ENCODE peak calls at places on chromosomes 4 and X, in seven cellular contexts. A, G, Z, R, M, V and J are unnamed samples.

GRCh38 chr4:76023381-76023780 is at the start of gene CXCL10:
- DNase-seq in A (no peak), V (no peak), G (peak), Z (no peak), R (no peak), M (no peak), J (peak)

GRCh38 chr4:15776871-15777648 is 1.1 kb upstream of the CD38 start:
- DNase-seq in M (no peak), G (no peak), V (no peak), A (no peak), Z (no peak), R (no peak), J (no peak)

GRCh38 chrX:137748827-137749226 is 182.9 kb downstream of the ZIC3 start:
- DNase-seq in M (no peak), R (no peak), V (peak), A (no peak), G (no peak), Z (no peak), J (no peak)

GRCh38 chr4:80184791-80185756 is 12.2 kb upstream of the PRDM8 start:
- DNase-seq in A (peak), V (no peak), G (peak), M (no peak), Z (no peak), R (no peak), J (peak)

GRCh38 chrX:18630956-18631355 is 41.0 kb downstream of the RS1 start:
- DNase-seq in Z (no peak), G (no peak), V (no peak), A (no peak), M (no peak), R (no peak), J (no peak)

GRCh38 chr4:177396352-177396751 is 45.9 kb downstream of the AGA start:
- DNase-seq in R (no peak), M (no peak), Z (no peak), G (no peak), V (no peak), A (no peak), J (no peak)

GRCh38 chr4:1973661-1974060 is 35.1 kb downstream of the NELFA start:
- DNase-seq in M (no peak), V (no peak), R (no peak), Z (no peak), G (no peak), A (no peak), J (no peak)

GRCh38 chr4:91222019-91222418 is 1081.7 kb upstream of the GRID2 start:
- DNase-seq in G (no peak), M (no peak), A (no peak), Z (no peak), V (no peak), R (no peak), J (no peak)

GRCh38 chr4:75723117-75723801 is 1.1 kb upstream of the USO1 start:
- DNase-seq in V (no peak), A (no peak), M (no peak), G (peak), R (no peak), Z (no peak), J (peak)

GRCh38 chr4:119697887-119698393 is 69.3 kb upstream of the PDE5A start:
- DNase-seq in G (no peak), V (no peak), R (no peak), M (no peak), A (no peak), Z (no peak), J (no peak)

GRCh38 chr4:4394644-4395043 is 7.7 kb downstream of the NSG1 start:
- DNase-seq in R (no peak), A (no peak), G (peak), V (no peak), M (no peak), Z (no peak), J (peak)

GRCh38 chr4:52748432-52748831 is 2.8 kb downstream of the ERVMER34-1 start:
- DNase-seq in V (peak), R (no peak), G (no peak), M (no peak), Z (no peak), A (no peak), J (no peak)

GRCh38 chr4:174467107-174467506 is 55.2 kb downstream of the HPGD start:
- DNase-seq in Z (no peak), V (no peak), G (no peak), A (no peak), R (no peak), M (no peak), J (peak)

GRCh38 chrX:13545731-13546130 is 23.7 kb upstream of the EGFL6 start:
- DNase-seq in A (no peak), Z (no peak), R (no peak), G (no peak), M (no peak), V (no peak), J (no peak)

GRCh38 chr4:7763788-7764187 is 175.9 kb downstream of the AFAP1 start:
- DNase-seq in G (peak), M (no peak), V (no peak), R (no peak), Z (no peak), A (no peak), J (peak)

GRCh38 chr4:159206427-159206871 is 103.6 kb downstream of the RAPGEF2 start:
- DNase-seq in V (no peak), M (no peak), A (peak), R (no peak), Z (peak), G (peak), J (peak)

GRCh38 chrX:24528605-24529004 is 63.5 kb downstream of the PDK3 start:
- DNase-seq in R (peak), M (no peak), V (no peak), A (no peak), Z (no peak), G (no peak), J (no peak)

GRCh38 chrX:22314692-22315091 is 42.0 kb downstream of the CBLL2 start:
- DNase-seq in V (no peak), A (no peak), G (peak), Z (no peak), R (peak), M (no peak), J (peak)

GRCh38 chr4:140152015-140152703 is 1.8 kb downstream of the MAML3 start:
- DNase-seq in V (peak), R (peak), Z (peak), A (peak), M (peak), G (no peak), J (no peak)

GRCh38 chr4:126264839-126265238 is 950.1 kb downstream of the FAT4 start:
- DNase-seq in A (no peak), Z (no peak), G (no peak), V (no peak), M (no peak), R (no peak), J (peak)

GRCh38 chr4:53196872-53197759 is 168.7 kb downstream of the SCFD2 start:
- DNase-seq in R (peak), V (peak), M (no peak), Z (no peak), A (peak), G (peak), J (peak)

GRCh38 chr4:139243448-139244365 is 36.3 kb downstream of the MGARP start:
- DNase-seq in G (peak), V (no peak), Z (no peak), A (no peak), M (no peak), R (no peak), J (peak)

GRCh38 chrX:83469551-83469950 is 38.5 kb upstream of the POU3F4 start:
- DNase-seq in Z (no peak), M (no peak), V (no peak), A (peak), G (peak), R (peak), J (peak)